ENCODE peak calls at places on chromosome 20, in five cellular contexts. E is glutamatergic neuron; Z is stimulated activated CD4-positive, alpha-beta T cell treated with anti-CD3 and anti-CD28 coated beads, Interleukin-4, amount 100 ng/mL, for 24 hours; F is HFFc6; M is adrenal gland. G is an unnamed sample.

GRCh38 chr20:37524859-37525708 is 2.6 kb downstream of the BLCAP start:
- DNase-seq in E (no peak), Z (peak; percentile 32), F (peak; percentile 63), M (peak; percentile 46), G (peak; percentile 31)

GRCh38 chr20:3430376-3431069 is 23.1 kb upstream of the DNAAF9 start:
- DNase-seq in E (no peak), Z (no peak), F (no peak), M (peak; percentile 51), G (no peak)

GRCh38 chr20:49909499-49910339 is 5.6 kb downstream of the SPATA2 start:
- DNase-seq in E (peak; percentile 65), Z (no peak), F (no peak), M (peak; percentile 87), G (no peak)

GRCh38 chr20:58131111-58131510 is 97.3 kb downstream of the ANKRD60 start:
- DNase-seq in E (no peak), Z (no peak), F (no peak), M (peak; percentile 25), G (no peak)

GRCh38 chr20:44180814-44181213 is 6.2 kb downstream of the JPH2 start:
- DNase-seq in E (no peak), Z (no peak), F (no peak), M (no peak), G (no peak)

GRCh38 chr20:41171736-41172295 is 34.5 kb downstream of the PLCG1 start:
- DNase-seq in E (no peak), Z (peak; percentile 1), F (no peak), M (peak; percentile 50), G (no peak)

GRCh38 chr20:49384437-49385434 is 97.7 kb downstream of the KCNB1 start:
- DNase-seq in E (peak; percentile 95), Z (peak; percentile 70), F (peak; percentile 46), M (peak; percentile 87), G (peak; percentile 53)

GRCh38 chr20:14453259-14453658 is 115.8 kb upstream of the FLRT3 start:
- DNase-seq in E (no peak), Z (no peak), F (no peak), M (no peak), G (no peak)

GRCh38 chr20:5848711-5849505 is 98.7 kb downstream of the SHLD1 start:
- DNase-seq in E (no peak), Z (no peak), F (peak; percentile 18), M (peak; percentile 78), G (no peak)

GRCh38 chr20:57400821-57401564 is 9.8 kb downstream of the RBM38 start:
- DNase-seq in E (peak; percentile 20), Z (no peak), F (no peak), M (no peak), G (no peak)

GRCh38 chr20:57399587-57400261 is 8.5 kb downstream of the RBM38 start:
- DNase-seq in E (no peak), Z (peak; percentile 58), F (no peak), M (no peak), G (peak; percentile 75)

G was measured in T-helper 2 cell treated with Interferon-gamma antibody and Interleukin-4, amounts not matched to agents 5 μg/mL and 100 μg/mL, for 36 hours.